ENCODE peak calls at places on chromosomes 13 and 19, in four cellular contexts. H is CD4-positive, alpha-beta memory T cell; Z is mesendoderm; A is fibroblast of the aortic adventitia. C is an unnamed sample.

GRCh38 chr13:37602743-37603381 is 4.3 kb upstream of the POSTN start:
- DNase-seq in A (peak), Z (no peak), H (no peak), C (peak)

GRCh38 chr13:20312292-20312691 is 80.2 kb upstream of the GJB6 start:
- DNase-seq in A (no peak), H (no peak), Z (no peak), C (no peak)

GRCh38 chr13:38213307-38213706 is 136.3 kb upstream of the UFM1 start:
- DNase-seq in H (no peak), A (peak), Z (no peak), C (peak)

GRCh38 chr19:39413269-39413902 is 917 bp downstream of the PLEKHG2 start:
- DNase-seq in A (peak), Z (peak), H (no peak), C (peak)

GRCh38 chr13:44759723-44760360 is 183.7 kb upstream of the TSC22D1 start:
- DNase-seq in Z (no peak), A (no peak), H (no peak), C (peak)

GRCh38 chr13:87274209-87274819 is 396.9 kb upstream of the SLITRK5 start:
- DNase-seq in Z (peak), H (peak), A (peak), C (peak)

GRCh38 chr19:3284759-3285646 is 60.5 kb downstream of the CELF5 start:
- DNase-seq in A (peak), Z (peak), H (peak), C (peak)

GRCh38 chr19:39448271-39448670 is 2.9 kb downstream of the SUPT5H start:
- DNase-seq in H (no peak), A (no peak), Z (no peak), C (peak)

GRCh38 chr19:31260171-31260933 is 88.9 kb downstream of the TSHZ3 start:
- DNase-seq in Z (no peak), H (no peak), A (no peak), C (peak)

GRCh38 chr13:113854238-113855011 is 9.5 kb downstream of the GAS6 start:
- DNase-seq in A (peak), Z (no peak), H (no peak), C (peak)

GRCh38 chr19:45514376-45515051 is 7.2 kb downstream of the VASP start:
- DNase-seq in A (no peak), H (no peak), Z (no peak), C (no peak)

GRCh38 chr19:29262085-29262484 is 49.1 kb upstream of the UQCRFS1 start:
- DNase-seq in H (no peak), Z (no peak), A (no peak), C (no peak)

GRCh38 chr13:67226686-67227085 is 3.5 kb downstream of the PCDH9 start:
- DNase-seq in Z (no peak), H (no peak), A (no peak), C (no peak)

GRCh38 chr19:5154129-5154798 is 185.4 kb downstream of the KDM4B start:
- DNase-seq in H (no peak), A (no peak), Z (peak), C (no peak)

GRCh38 chr13:21371011-21371410 is 88.1 kb downstream of the ZDHHC20 start:
- DNase-seq in H (no peak), A (no peak), Z (no peak), C (peak)

GRCh38 chr19:4390862-4391693 is 9.3 kb downstream of the SH3GL1 start:
- DNase-seq in Z (no peak), A (peak), H (no peak), C (peak)

GRCh38 chr13:98941118-98941517 is 36.7 kb downstream of the DOCK9 start:
- DNase-seq in H (no peak), Z (no peak), A (no peak), C (no peak)

GRCh38 chr13:93687261-93687660 is 460.7 kb downstream of the GPC6 start:
- DNase-seq in Z (no peak), A (peak), H (no peak), C (peak)

GRCh38 chr19:1736280-1736679 is 17.0 kb upstream of the ONECUT3 start:
- DNase-seq in H (no peak), Z (no peak), A (no peak), C (no peak)

GRCh38 chr19:55156202-55157063 is 1.1 kb downstream of the TNNI3 start:
- DNase-seq in H (peak), A (peak), Z (peak), C (peak)

GRCh38 chr19:17049711-17050280 is 23.2 kb upstream of the CPAMD8 start:
- DNase-seq in A (peak), H (no peak), Z (no peak), C (peak)

GRCh38 chr19:43779147-43779819 is 1.5 kb downstream of the KCNN4 start:
- DNase-seq in A (no peak), Z (no peak), H (no peak), C (no peak)

GRCh38 chr13:100124265-100124664 is 35.4 kb downstream of the PCCA start:
- DNase-seq in Z (no peak), A (no peak), H (no peak), C (peak)

GRCh38 chr13:83223546-83223945 is 658.7 kb downstream of the SLITRK1 start:
- DNase-seq in H (no peak), A (no peak), Z (no peak), C (no peak)

GRCh38 chr13:39836038-39836437 is 180.6 kb downstream of the COG6 start:
- DNase-seq in H (no peak), Z (peak), A (no peak), C (no peak)

GRCh38 chr13:107650081-107650701 is 565.1 kb downstream of the LIG4 start:
- DNase-seq in Z (peak), H (no peak), A (peak), C (peak)

GRCh38 chr19:29040291-29040690 is 172.7 kb downstream of the UQCRFS1 start:
- DNase-seq in H (no peak), A (peak), Z (no peak), C (no peak)

GRCh38 chr13:24307211-24308067 is 1.9 kb upstream of the C1QTNF9 start:
- DNase-seq in H (no peak), Z (peak), A (no peak), C (no peak)

GRCh38 chr13:32086366-32086765 is 54.8 kb downstream of the FRY start:
- DNase-seq in Z (no peak), A (peak), H (no peak), C (peak)

GRCh38 chr13:41581884-41582547 is 124.7 kb downstream of the RGCC start:
- DNase-seq in A (peak), Z (no peak), H (no peak), C (no peak)

GRCh38 chr13:42333613-42334328 is 61.8 kb downstream of the AKAP11 start:
- DNase-seq in H (peak), Z (peak), A (peak), C (peak)

DNA sequence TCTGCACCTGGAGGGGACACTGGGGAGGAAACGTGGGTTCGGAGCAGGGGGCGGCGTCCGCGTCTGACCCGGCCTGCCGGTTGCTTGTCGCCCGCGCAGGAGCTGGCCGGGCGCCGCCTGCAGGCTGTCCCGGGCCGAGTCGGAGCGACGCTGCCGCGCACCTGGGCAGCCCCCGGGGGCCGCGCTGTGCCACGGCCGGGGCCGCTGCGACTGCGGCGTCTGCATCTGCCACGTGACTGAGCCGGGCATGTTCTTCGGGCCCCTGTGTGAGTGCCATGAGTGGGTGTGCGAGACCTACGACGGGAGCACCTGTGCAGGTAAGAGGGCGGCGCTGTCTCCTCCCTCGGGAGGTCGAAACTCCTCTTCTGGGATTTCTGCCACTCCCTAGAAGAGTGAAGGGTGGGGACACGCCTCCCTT is 1.3 kb downstream of the ITGBL1 start:
- DNase-seq in A (no peak), H (no peak), Z (no peak), C (no peak)
- H3K4me3 ChIP-seq in A (peak), H (no peak), Z (no peak), C (peak)

DNA sequence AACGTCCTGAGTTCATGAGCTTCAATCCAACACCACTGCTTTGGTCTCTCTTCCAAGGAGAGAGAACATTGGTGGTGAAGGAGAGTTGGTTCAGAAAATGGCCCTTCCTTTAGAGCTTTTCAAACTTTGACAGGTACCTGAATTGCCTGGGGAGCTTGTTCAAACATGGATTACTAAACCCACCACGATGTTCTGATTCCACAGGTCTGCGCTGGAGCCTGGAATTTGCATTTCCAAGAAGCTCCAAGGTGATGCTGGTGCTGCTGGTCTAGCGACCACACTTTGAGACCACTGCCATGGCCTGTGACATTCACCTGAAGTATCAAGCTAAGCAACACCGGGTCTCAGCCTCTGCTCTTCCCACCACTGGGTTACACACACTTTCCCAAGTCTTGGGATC is 60.2 kb downstream of the GSX1 start:
- DNase-seq in H (no peak), A (no peak), Z (no peak), C (no peak)
- H3K4me3 ChIP-seq in H (no peak), A (no peak), Z (no peak), C (no peak)

DNA sequence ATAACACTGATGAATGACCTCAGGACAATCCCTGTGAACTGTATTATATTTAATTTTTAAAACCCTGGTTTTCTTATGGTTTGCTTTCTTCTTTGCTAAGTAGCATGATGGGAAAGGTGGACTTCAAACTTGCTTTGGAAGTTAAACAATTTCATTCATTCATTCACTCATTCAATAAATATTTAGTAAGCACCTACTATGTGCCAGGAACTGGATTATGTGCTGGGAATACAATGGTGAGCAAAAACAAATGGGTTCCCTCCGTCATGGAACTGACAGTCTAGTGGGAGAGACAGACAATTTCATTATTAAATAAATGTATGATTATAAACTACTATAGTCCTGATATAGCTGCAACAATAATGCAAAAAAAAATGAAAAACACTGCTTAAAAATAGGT is 70.3 kb downstream of the USP12 start:
- DNase-seq in A (no peak), H (no peak), Z (no peak), C (no peak)
- H3K4me3 ChIP-seq in A (no peak), H (no peak), Z (no peak), C (no peak)

GRCh38 chr13:25468330-25469178 is 96.8 kb downstream of the ATP8A2 start:
- DNase-seq in A (no peak), Z (peak), H (no peak), C (peak)
- H3K4me3 ChIP-seq in A (no peak), Z (peak), H (no peak), C (no peak)

GRCh38 chr19:57321746-57322145 is 1.5 kb downstream of the ZNF543 start:
- DNase-seq in H (no peak), A (no peak), Z (no peak), C (no peak)

GRCh38 chr19:57327993-57328392 is 7.7 kb downstream of the ZNF543 start:
- DNase-seq in Z (no peak), A (no peak), H (no peak), C (no peak)

GRCh38 chr19:57321164-57321563 is 892 bp downstream of the ZNF543 start:
- DNase-seq in Z (no peak), H (no peak), A (no peak), C (no peak)

GRCh38 chr19:57320180-57321084 is at the start of gene ZNF543:
- DNase-seq in Z (peak), H (peak), A (peak), C (peak)

DNA sequence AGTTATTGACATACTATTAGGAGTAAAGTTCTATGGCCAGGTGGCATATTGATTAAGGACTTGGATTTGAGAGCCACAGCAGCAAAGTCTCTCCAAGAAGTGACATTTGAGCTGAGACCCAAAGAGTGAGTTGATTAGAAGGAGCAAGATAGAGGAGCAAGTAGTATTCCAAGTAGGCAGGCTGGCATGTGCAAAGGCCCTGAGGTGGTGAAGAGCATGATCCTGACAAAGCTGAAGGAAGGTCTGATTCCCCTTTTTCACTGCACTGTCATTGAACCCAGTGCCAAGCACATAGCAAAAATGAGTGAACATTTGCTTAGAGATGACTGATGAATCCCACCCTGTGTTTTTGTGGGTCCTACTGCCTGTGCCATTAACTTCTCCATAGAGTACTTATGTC is 4.7 kb downstream of the ZNF543 start:
- DNase-seq in H (no peak), A (no peak), Z (no peak), C (no peak)
- H3K4me3 ChIP-seq in H (no peak), A (no peak), Z (no peak), C (no peak)

GRCh38 chr19:11257827-11258380 is 4.4 kb downstream of the DOCK6 start:
- DNase-seq in Z (no peak), H (no peak), A (no peak), C (no peak)

GRCh38 chr19:11261902-11262839 is at the start of gene DOCK6:
- DNase-seq in Z (peak), A (no peak), H (no peak), C (no peak)

GRCh38 chr19:11263726-11264125 is 1.4 kb upstream of the DOCK6 start:
- DNase-seq in H (no peak), A (no peak), Z (no peak), C (no peak)

GRCh38 chr19:11261431-11261901 is 858 bp downstream of the DOCK6 start:
- DNase-seq in A (no peak), H (no peak), Z (peak), C (no peak)

DNA sequence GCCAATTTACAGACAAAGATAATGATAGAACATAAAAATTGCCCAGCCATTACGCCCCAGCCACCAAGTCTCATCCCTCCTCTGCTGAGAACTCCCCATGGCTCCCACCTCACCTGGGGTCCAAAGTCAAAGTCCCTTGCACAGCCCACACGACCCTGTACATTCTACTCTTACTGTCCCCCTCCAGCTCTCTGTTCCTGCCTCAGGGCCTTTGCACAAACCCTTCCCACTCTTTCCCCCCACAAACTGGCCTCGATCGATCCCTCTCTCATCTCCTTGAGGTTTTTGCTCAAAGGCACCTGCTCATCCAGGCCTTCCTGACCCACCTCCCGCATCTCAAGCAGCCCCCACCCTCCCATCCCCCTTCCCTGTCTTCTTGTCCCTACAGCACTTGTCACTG is 1.3 kb downstream of the DOCK6 start:
- DNase-seq in H (no peak), A (no peak), Z (no peak), C (no peak)
- H3K4me3 ChIP-seq in H (no peak), A (no peak), Z (no peak), C (peak)

GRCh38 chr19:41531438-41532311 is 44.3 kb upstream of the CEACAM21 start:
- DNase-seq in A (peak), Z (peak), H (peak), C (peak)
- H3K4me3 ChIP-seq in A (no peak), Z (no peak), H (peak), C (peak)

GRCh38 chr19:40600086-40600917 is 867 bp upstream of the LTBP4 start:
- DNase-seq in Z (no peak), H (no peak), A (no peak), C (no peak)
- H3K4me3 ChIP-seq in Z (no peak), H (no peak), A (no peak), C (no peak)

C was measured in fibroblast of lung.